ENCODE peak calls at places on chromosomes 12 and 14, in six cellular contexts. C is colonic mucosa; K is CD8-positive, alpha-beta T cell; R is A549; S is endothelial cell of umbilical vein; D is iPS DF 6.9. H is an unnamed sample.

GRCh38 chr14:28630100-28630499 is 136.5 kb upstream of the FOXG1 start:
- DNase-seq in C (no peak), R (no peak), D (no peak), K (no peak), S (no peak), H (no peak)

GRCh38 chr14:68983210-68983609 is 4.1 kb upstream of the ACTN1 start:
- DNase-seq in R (no peak), S (no peak), D (no peak), K (no peak), C (no peak), H (no peak)

GRCh38 chr12:105899589-105899988 is 239.2 kb downstream of the NUAK1 start:
- DNase-seq in C (no peak), S (no peak), R (no peak), D (no peak), K (no peak), H (no peak)

GRCh38 chr14:55351111-55351510 is 60.5 kb downstream of the ATG14 start:
- DNase-seq in C (no peak), K (no peak), R (no peak), D (no peak), S (no peak), H (no peak)

GRCh38 chr12:81095470-81096232 is 17.8 kb downstream of the ACSS3 start:
- DNase-seq in R (no peak), K (no peak), C (no peak), S (no peak), D (no peak), H (no peak)

GRCh38 chr12:70733385-70733784 is 96.2 kb upstream of the PTPRB start:
- DNase-seq in R (peak; percentile 71), D (peak; percentile 73), S (peak; percentile 71), K (no peak), C (peak; percentile 41), H (peak; percentile 37)

GRCh38 chr12:106255952-106256351 is 8.1 kb upstream of the CKAP4 start:
- DNase-seq in C (no peak), K (no peak), D (no peak), R (no peak), S (no peak), H (no peak)

GRCh38 chr14:89061696-89062095 is 237.2 kb downstream of the TTC8 start:
- DNase-seq in C (no peak), R (no peak), S (no peak), K (no peak), D (no peak), H (no peak)

GRCh38 chr14:90105756-90106155 is 44.0 kb downstream of the KCNK13 start:
- DNase-seq in S (no peak), R (no peak), K (no peak), C (no peak), D (no peak), H (no peak)

GRCh38 chr12:38898001-38898684 is 7.2 kb downstream of the CPNE8 start:
- DNase-seq in C (no peak), S (no peak), K (no peak), R (no peak), D (no peak), H (peak; percentile 68)

GRCh38 chr12:12715459-12716150 is 1.6 kb upstream of the CDKN1B start:
- DNase-seq in S (peak; percentile 73), C (peak; percentile 62), K (no peak), D (no peak), R (no peak), H (no peak)

GRCh38 chr14:53153702-53154112 is 584 bp upstream of the DDHD1 start:
- DNase-seq in R (no peak), K (peak; percentile 22), S (no peak), C (no peak), D (no peak), H (no peak)

GRCh38 chr14:50718949-50719348 is 50.8 kb upstream of the SAV1 start:
- DNase-seq in D (no peak), S (no peak), R (no peak), K (no peak), C (no peak), H (no peak)

GRCh38 chr14:65981192-65981843 is 504.9 kb upstream of the CCDC196 start:
- DNase-seq in K (no peak), R (no peak), D (no peak), C (no peak), S (no peak), H (no peak)
- H3K4me3 ChIP-seq in K (no peak overlapping the region), R (no peak overlapping the region), D (no peak overlapping the region), C (no peak overlapping the region), S (no peak overlapping the region), H (no peak overlapping the region)

GRCh38 chr14:66575939-66576338 is 68.0 kb downstream of the GPHN start:
- DNase-seq in S (no peak), K (no peak), C (no peak), R (no peak), D (no peak), H (no peak)
- H3K9me3 ChIP-seq in S (no peaks in the 10 kb centered on the region), K (peaks cover 7% of the 10 kb centered on the region), C (no peaks in the 10 kb centered on the region), R (peaks cover 3% of the 10 kb centered on the region), D (no peaks in the 10 kb centered on the region), H (peaks cover 9% of the 10 kb centered on the region)

DNA sequence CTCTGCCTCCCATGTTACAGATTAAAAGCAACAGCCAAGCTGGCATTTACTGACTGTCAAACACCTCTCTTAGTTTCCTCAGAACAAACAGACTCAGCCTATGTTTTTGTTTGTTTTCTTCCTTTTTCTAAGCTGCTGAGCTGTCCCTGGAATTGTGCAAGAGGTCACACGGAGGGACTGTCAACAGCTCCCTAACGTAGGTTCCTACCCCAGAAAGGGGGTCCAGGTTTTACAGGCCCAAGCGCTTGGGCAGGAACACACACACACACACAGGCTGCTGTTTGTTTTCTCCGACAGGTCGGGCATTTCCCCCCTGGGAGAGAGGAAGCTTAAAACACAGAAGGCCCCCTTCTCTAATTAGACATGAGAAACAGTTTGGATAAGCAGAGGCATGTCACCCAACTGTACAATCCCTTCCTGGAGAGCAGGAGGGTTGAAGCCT is 739.6 kb upstream of the TBX3 start:
- DNase-seq in D (no peak), C (no peak), K (no peak), R (peak; percentile 12), S (no peak), H (no peak)
- H3K4me3 ChIP-seq in D (no peak overlapping the region), C (no peak overlapping the region), K (no peak overlapping the region), R (no peak overlapping the region), S (no peak overlapping the region), H (no peak overlapping the region)

GRCh38 chr12:132924356-132924755 is 31.8 kb downstream of the ZNF605 start:
- DNase-seq in S (no peak), R (no peak), K (no peak), C (no peak), D (no peak), H (no peak)
- H3K9me3 ChIP-seq in S (peaks cover 24% of the 10 kb centered on the region), R (peaks cover 97% of the 10 kb centered on the region), K (peaks cover 58% of the 10 kb centered on the region), C (peaks cover 24% of the 10 kb centered on the region), D (peaks cover 9% of the 10 kb centered on the region), H (peaks cover 33% of the 10 kb centered on the region)

GRCh38 chr14:20624495-20625070 is 16.9 kb downstream of the OR6S1 start:
- DNase-seq in C (peak; percentile 86), D (no peak), S (no peak), K (peak; percentile 57), R (peak; percentile 75), H (no peak)
- H3K4me3 ChIP-seq in C (no peak overlapping the region), D (peak overlapping the region; percentile 82), S (peak overlapping the region; percentile 15), K (peak overlapping the region; percentile 45), R (peak overlapping the region; percentile 53), H (no peak overlapping the region)

DNA sequence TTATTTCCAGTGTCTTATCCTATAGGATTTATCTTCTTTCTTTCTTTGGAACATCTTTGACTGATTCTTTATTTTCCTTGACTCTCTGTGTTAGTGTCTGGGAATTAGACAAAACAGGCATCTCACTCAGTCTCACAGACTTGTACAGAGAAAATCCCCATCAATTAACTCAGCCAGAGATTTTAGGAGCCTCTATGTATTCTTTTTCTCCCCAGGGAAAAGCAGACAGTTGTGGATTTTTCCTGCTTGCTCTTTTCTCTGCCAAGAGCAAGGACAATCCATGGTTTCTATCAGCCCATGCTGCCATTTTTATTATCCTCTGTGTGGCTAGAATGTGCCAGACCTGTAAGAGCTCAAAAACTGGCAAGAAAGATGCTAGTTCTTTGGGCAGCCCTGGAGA is 595.1 kb downstream of the SNAPC1 start:
- DNase-seq in S (no peak), R (no peak), D (no peak), K (no peak), C (no peak), H (no peak)
- H3K9me3 ChIP-seq in S (no peaks in the 10 kb centered on the region), R (peaks cover 7% of the 10 kb centered on the region), D (no peaks in the 10 kb centered on the region), K (peaks cover 4% of the 10 kb centered on the region), C (no peaks in the 10 kb centered on the region), H (peaks cover under 1% of the 10 kb centered on the region)

GRCh38 chr14:93976477-93977057 is at the start of gene ASB2:
- DNase-seq in K (no peak), S (no peak), D (no peak), R (no peak), C (no peak), H (no peak)
- H3K4me3 ChIP-seq in K (no peak within 1 kb of the TSS), S (no peak within 1 kb of the TSS), D (no peak within 1 kb of the TSS), R (no peak within 1 kb of the TSS), C (peak within 1 kb of the TSS; percentile 20), H (no peak within 1 kb of the TSS)

GRCh38 chr12:124475295-124476010 is 92.0 kb downstream of the NCOR2 start:
- DNase-seq in R (no peak), S (no peak), D (no peak), C (no peak), K (no peak), H (no peak)
- H3K9me3 ChIP-seq in R (peaks cover 32% of the 10 kb centered on the region), S (no peaks in the 10 kb centered on the region), D (peaks cover 2% of the 10 kb centered on the region), C (no peaks in the 10 kb centered on the region), K (peaks cover 4% of the 10 kb centered on the region), H (no peaks in the 10 kb centered on the region)

GRCh38 chr12:119176267-119177055 is 2.3 kb upstream of the HSPB8 start:
- DNase-seq in K (no peak), C (peak; percentile 73), S (peak; percentile 69), R (peak; percentile 66), D (no peak), H (no peak)
- H3K4me3 ChIP-seq in K (no peak overlapping the region), C (no peak overlapping the region), S (peak overlapping the region; percentile 15), R (peak overlapping the region; percentile 5), D (no peak overlapping the region), H (no peak overlapping the region)